ENCODE peak calls at places on chromosomes 11 and 22, in four cellular contexts. J is K562, V is GM12878, D is HepG2. X is an unnamed sample.

GRCh38 chr11:111362887-111363411 is 16.1 kb downstream of the POU2AF1 start:
- DNase-seq in D (no peak), J (no peak), V (no peak), X (no peak)

GRCh38 chr11:124114942-124115781 is at the start of gene VWA5A:
- DNase-seq in D (peak; percentile 67), V (peak; percentile 20), J (peak; percentile 74), X (peak; percentile 95)

GRCh38 chr11:8832571-8833260 is 78.3 kb upstream of the AKIP1 start:
- DNase-seq in V (peak; percentile 90), J (no peak), D (no peak), X (peak; percentile 34)

GRCh38 chr22:30175743-30176288 is 70.7 kb downstream of the LIF start:
- DNase-seq in V (no peak), J (no peak), D (no peak), X (no peak)

GRCh38 chr22:37632174-37633081 is 7.0 kb upstream of the SH3BP1 start:
- DNase-seq in D (no peak), J (peak; percentile 30), V (no peak), X (no peak)

GRCh38 chr22:35418088-35418487 is 18.1 kb downstream of the MCM5 start:
- DNase-seq in J (no peak), V (no peak), D (no peak), X (no peak)

GRCh38 chr11:129591527-129591926 is 215.9 kb downstream of the BARX2 start:
- DNase-seq in V (no peak), D (no peak), J (no peak), X (no peak)

GRCh38 chr11:47176328-47177228 is at the start of gene ARFGAP2:
- DNase-seq in V (peak; percentile 73), J (peak; percentile 98), D (peak; percentile 84), X (peak; percentile 97)

GRCh38 chr11:19910931-19911330 is 198.3 kb downstream of the NAV2 start:
- DNase-seq in J (no peak), V (no peak), D (peak; percentile 82), X (no peak)

GRCh38 chr11:114987171-114987760 is 308.9 kb downstream of the NXPE2 start:
- DNase-seq in V (no peak), J (no peak), D (no peak), X (no peak)

GRCh38 chr11:118334746-118335145 is 7.8 kb downstream of the CD3D start:
- DNase-seq in V (no peak), D (no peak), J (no peak), X (no peak)

GRCh38 chr22:29225422-29226090 is 19.9 kb downstream of the EMID1 start:
- DNase-seq in V (no peak), D (no peak), J (no peak), X (no peak)

GRCh38 chr22:49645791-49646550 is 181.7 kb downstream of the BRD1 start:
- DNase-seq in V (no peak), J (no peak), D (no peak), X (no peak)
- H3K4me2 ChIP-seq in V (no peak overlapping the region), J (no peak overlapping the region), D (no peak overlapping the region), X (no peak overlapping the region)

GRCh38 chr22:24595863-24596262 is 3.0 kb upstream of the LRRC75B start:
- DNase-seq in V (no peak), J (no peak), D (no peak), X (no peak)

GRCh38 chr22:24599514-24599913 is 3.5 kb upstream of the GGT1 start:
- DNase-seq in D (no peak), J (no peak), V (no peak), X (peak; percentile 52)

GRCh38 chr22:24601217-24602104 is 1.5 kb upstream of the GGT1 start:
- DNase-seq in J (no peak), V (no peak), D (peak; percentile 66), X (no peak)
- TF ChIP-seq POLR2AphosphoS5 in J (no peak), V (no peak), D (peak; percentile 62), X (no peak)

GRCh38 chr11:99376463-99376862 is 355.7 kb downstream of the CNTN5 start:
- DNase-seq in J (no peak), V (no peak), D (peak; percentile 3), X (no peak)
- TF ChIP-seq JUNB in J (no peak), V (no peak), D (no peak), X (no peak)

GRCh38 chr11:76339217-76339616 is 41.7 kb downstream of the THAP12 start:
- DNase-seq in D (no peak), J (no peak), V (no peak), X (no peak)
- H3K4me2 ChIP-seq in D (no peak overlapping the region), J (no peak overlapping the region), V (no peak overlapping the region), X (no peak overlapping the region)

GRCh38 chr11:68398870-68399865 is 61.4 kb upstream of the PPP6R3 start:
- DNase-seq in J (peak; percentile 32), D (no peak), V (no peak), X (no peak)
- TF ChIP-seq POLR2AphosphoS5 in J (peak; percentile 18), D (no peak), V (no peak), X (no peak)

GRCh38 chr22:50700387-50701075 is 27.9 kb downstream of the SHANK3 start:
- DNase-seq in J (no peak), D (peak; percentile 98), V (no peak), X (no peak)
- TF ChIP-seq JUNB in J (no peak), D (no peak), V (no peak), X (no peak)

GRCh38 chr22:49825436-49825835 is 2.2 kb downstream of the BRD1 start:
- DNase-seq in J (no peak), V (no peak), D (peak; percentile 34), X (no peak)
- H3K4me2 ChIP-seq in J (peak overlapping the region; percentile 87), V (peak overlapping the region; percentile 80), D (peak overlapping the region; percentile 95), X (peak overlapping the region; percentile 92)

DNA sequence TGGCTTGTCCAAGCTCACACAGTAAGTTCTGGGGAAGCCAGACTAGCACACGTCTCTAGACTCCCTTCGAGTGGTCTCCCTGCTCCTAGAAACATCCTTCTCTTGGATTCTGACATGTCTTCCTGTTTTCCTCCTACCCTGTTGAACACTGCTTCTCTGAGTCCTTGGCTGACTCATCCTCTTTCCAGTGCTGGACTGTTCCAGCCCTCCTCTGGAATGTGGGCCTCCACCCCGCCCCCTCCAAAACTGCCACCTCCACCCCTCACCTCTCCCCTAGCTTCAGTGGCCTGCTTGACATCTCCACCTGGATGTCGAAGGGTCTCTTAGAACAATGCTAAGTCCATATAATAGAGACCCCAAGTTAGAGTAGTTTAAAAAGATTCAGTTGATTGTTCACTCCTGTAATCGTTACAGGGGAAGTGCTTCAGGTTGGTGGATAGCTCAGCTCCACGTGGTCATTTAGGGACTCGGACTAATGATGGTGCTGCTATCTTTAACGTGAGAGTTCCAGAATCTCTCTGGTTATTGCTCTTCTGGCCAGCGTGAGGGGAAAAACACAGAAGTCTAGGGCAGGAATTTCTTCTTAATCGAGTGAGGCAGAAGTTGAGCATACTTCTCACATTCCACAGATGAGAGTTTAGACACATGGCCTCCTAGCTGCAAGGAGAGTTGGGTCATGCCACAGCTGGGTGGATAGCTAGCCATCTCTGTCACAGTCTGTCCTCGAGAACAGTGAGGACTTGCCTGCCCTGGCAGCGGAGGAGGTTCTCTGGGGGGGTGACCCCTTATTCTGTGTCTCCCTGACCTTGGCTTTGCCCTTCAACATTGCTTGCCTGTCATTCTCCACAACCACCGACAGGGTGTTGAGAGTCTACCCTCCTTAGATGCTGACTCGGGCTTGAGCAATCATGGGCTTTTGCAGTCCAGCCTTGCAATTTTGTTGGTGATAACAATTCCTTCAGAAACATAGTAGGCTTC is 4.7 kb upstream of the C11orf96 start:
- DNase-seq in J (peak; percentile 61), D (no peak), V (no peak), X (no peak)
- TF ChIP-seq POLR2AphosphoS5 in J (no peak), D (no peak), V (no peak), X (no peak)

GRCh38 chr11:122979103-122979814 is 2.4 kb downstream of the BSX start:
- DNase-seq in D (no peak), V (no peak), J (no peak), X (peak; percentile 38)

GRCh38 chr11:122981388-122982264 is at the start of gene BSX:
- DNase-seq in J (peak; percentile 81), D (peak; percentile 4), V (no peak), X (peak; percentile 95)

GRCh38 chr11:122983438-122984185 is 2.0 kb upstream of the BSX start:
- DNase-seq in V (no peak), D (no peak), J (no peak), X (peak; percentile 40)

GRCh38 chr11:122979815-122980656 is 1.6 kb downstream of the BSX start:
- DNase-seq in D (no peak), J (no peak), V (no peak), X (peak; percentile 55)

DNA sequence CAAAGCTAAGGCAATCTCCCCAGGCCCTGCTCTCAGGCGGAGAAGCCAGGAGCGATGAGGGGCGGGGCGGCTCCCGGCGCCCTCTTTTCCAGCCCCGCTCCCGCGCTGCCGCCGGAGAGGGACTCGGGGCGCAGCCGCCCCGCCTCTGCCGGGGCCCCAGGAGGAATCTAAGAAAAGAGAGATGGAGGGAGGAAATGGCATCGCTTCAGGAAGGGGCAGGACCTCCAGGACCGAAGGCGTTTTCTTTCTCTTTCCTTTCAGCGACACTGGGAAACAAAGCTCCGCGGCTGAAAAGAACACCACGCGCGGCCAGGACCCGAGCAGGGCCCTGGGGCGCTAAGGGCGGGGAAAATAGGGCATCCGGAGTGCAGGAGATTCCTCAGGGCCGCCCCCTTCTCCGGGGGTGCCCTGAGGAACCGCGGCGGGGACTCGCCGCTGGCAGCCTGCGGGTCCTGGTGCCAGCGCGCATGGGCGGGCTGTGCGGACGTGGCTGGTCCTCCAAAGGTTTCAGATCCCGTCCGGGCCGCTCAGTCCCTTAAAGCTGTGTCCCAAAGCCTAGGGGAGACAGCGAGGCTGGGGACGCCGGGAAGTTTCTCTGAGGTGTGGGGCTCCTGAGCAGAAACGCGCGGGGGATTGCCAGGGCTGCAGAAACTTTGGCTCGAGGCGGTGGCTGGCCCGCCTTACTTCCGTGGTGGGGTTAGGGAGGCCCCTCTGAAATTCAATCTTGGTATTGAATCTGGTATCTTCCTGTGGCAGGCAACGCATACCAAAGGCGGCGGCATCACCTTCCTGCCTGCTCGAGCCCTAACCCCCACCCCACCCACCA is 2.8 kb upstream of the BSX start:
- DNase-seq in J (no peak), V (no peak), D (no peak), X (peak; percentile 82)
- TF ChIP-seq JUNB in J (no peak), V (no peak), D (no peak), X (no peak)

X was measured in GM23338.